ENCODE peak calls at places on chromosomes 16 and 17, in six cellular contexts. One of them, this sample, is unnamed.
A peak's percentile ranks its signal among the peaks of the same experiment; 100 is the strongest.

GRCh38 chr16:3509470-3509928 is 8.7 kb downstream of the CLUAP1 start:
- ATAC-seq in K562: no peak
- ATAC-seq in upper lobe of left lung: no peak
- ATAC-seq in A549: no peak
- ATAC-seq in HepG2: no peak
- ATAC-seq in GM12878: peak; percentile 98
- ATAC-seq in this sample: no peak

GRCh38 chr16:84810518-84811273 is 9.1 kb upstream of the CRISPLD2 start:
- ATAC-seq in K562: no peak
- ATAC-seq in HepG2: no peak
- ATAC-seq in GM12878: peak; percentile 57
- ATAC-seq in upper lobe of left lung: peak; percentile 81
- ATAC-seq in A549: no peak
- ATAC-seq in this sample: peak; percentile 80

GRCh38 chr17:4666296-4666695 is 24.8 kb upstream of the ALOX15 start:
- ATAC-seq in K562: no peak
- ATAC-seq in A549: no peak
- ATAC-seq in upper lobe of left lung: no peak
- ATAC-seq in GM12878: no peak
- ATAC-seq in HepG2: no peak
- ATAC-seq in this sample: no peak

GRCh38 chr16:66728117-66728787 is 23.2 kb downstream of the DYNC1LI2 start:
- ATAC-seq in GM12878: peak; percentile 97
- ATAC-seq in upper lobe of left lung: peak; percentile 89
- ATAC-seq in A549: peak; percentile 90
- ATAC-seq in K562: peak; percentile 92
- ATAC-seq in HepG2: peak; percentile 84
- ATAC-seq in this sample: peak; percentile 82

GRCh38 chr17:4710693-4711634 is 532 bp downstream of the ARRB2 start:
- ATAC-seq in HepG2: peak; percentile 4
- ATAC-seq in upper lobe of left lung: peak; percentile 22
- ATAC-seq in A549: peak; percentile 10
- ATAC-seq in K562: no peak
- ATAC-seq in GM12878: peak; percentile 5
- ATAC-seq in this sample: no peak

GRCh38 chr17:7184091-7184488 is 4.9 kb upstream of the ASGR1 start:
- ATAC-seq in K562: no peak
- ATAC-seq in A549: peak; percentile 30
- ATAC-seq in HepG2: peak; percentile 65
- ATAC-seq in upper lobe of left lung: peak; percentile 52
- ATAC-seq in GM12878: no peak
- ATAC-seq in this sample: no peak

GRCh38 chr16:67976205-67976604 is 4.1 kb downstream of the DPEP3 start:
- ATAC-seq in GM12878: no peak
- ATAC-seq in K562: peak; percentile 64
- ATAC-seq in HepG2: peak; percentile 20
- ATAC-seq in A549: peak; percentile 30
- ATAC-seq in upper lobe of left lung: no peak
- ATAC-seq in this sample: no peak

GRCh38 chr16:75065149-75065807 is 51.3 kb downstream of the LDHD start:
- ATAC-seq in HepG2: peak; percentile 14
- ATAC-seq in upper lobe of left lung: peak; percentile 38
- ATAC-seq in GM12878: no peak
- ATAC-seq in A549: no peak
- ATAC-seq in K562: peak; percentile 76
- ATAC-seq in this sample: no peak

GRCh38 chr16:11175850-11176341 is 80.1 kb downstream of the SOCS1 start:
- ATAC-seq in A549: no peak
- ATAC-seq in GM12878: peak; percentile 63
- ATAC-seq in upper lobe of left lung: no peak
- ATAC-seq in HepG2: no peak
- ATAC-seq in K562: no peak
- ATAC-seq in this sample: no peak

GRCh38 chr16:82395212-82395611 is 225.2 kb upstream of the MPHOSPH6 start:
- ATAC-seq in GM12878: no peak
- ATAC-seq in HepG2: peak; percentile 93
- ATAC-seq in K562: no peak
- ATAC-seq in A549: no peak
- ATAC-seq in upper lobe of left lung: no peak
- ATAC-seq in this sample: no peak

GRCh38 chr16:66427871-66428681 is 981 bp downstream of the BEAN1 start:
- ATAC-seq in HepG2: peak; percentile 66
- ATAC-seq in GM12878: no peak
- ATAC-seq in upper lobe of left lung: peak; percentile 47
- ATAC-seq in A549: no peak
- ATAC-seq in K562: no peak
- ATAC-seq in this sample: no peak

GRCh38 chr17:67021718-67022450 is 22.5 kb upstream of the CACNG1 start:
- ATAC-seq in K562: no peak
- ATAC-seq in GM12878: no peak
- ATAC-seq in upper lobe of left lung: no peak
- ATAC-seq in A549: no peak
- ATAC-seq in HepG2: no peak
- ATAC-seq in this sample: no peak

GRCh38 chr16:75203667-75204409 is 3.1 kb downstream of the CTRB2 start:
- ATAC-seq in K562: no peak
- ATAC-seq in upper lobe of left lung: no peak
- ATAC-seq in HepG2: no peak
- ATAC-seq in GM12878: no peak
- ATAC-seq in A549: no peak
- ATAC-seq in this sample: no peak

GRCh38 chr17:21573961-21574610 is 118.2 kb upstream of the KCNJ18 start:
- ATAC-seq in GM12878: no peak
- ATAC-seq in HepG2: no peak
- ATAC-seq in upper lobe of left lung: peak; percentile 87
- ATAC-seq in K562: no peak
- ATAC-seq in A549: no peak
- ATAC-seq in this sample: peak; percentile 74

GRCh38 chr17:77479372-77479781 is 338.6 kb downstream of the SEC14L1 start:
- ATAC-seq in A549: no peak
- ATAC-seq in K562: no peak
- ATAC-seq in GM12878: no peak
- ATAC-seq in upper lobe of left lung: no peak
- ATAC-seq in HepG2: no peak
- ATAC-seq in this sample: no peak

GRCh38 chr17:21282231-21282630 is 2.3 kb upstream of the MAP2K3 start:
- ATAC-seq in K562: no peak
- ATAC-seq in upper lobe of left lung: no peak
- ATAC-seq in GM12878: no peak
- ATAC-seq in HepG2: no peak
- ATAC-seq in A549: peak; percentile 19
- ATAC-seq in this sample: peak; percentile 25

GRCh38 chr17:15777297-15777696 is 45.2 kb downstream of the TBC1D26 start:
- ATAC-seq in upper lobe of left lung: no peak
- ATAC-seq in K562: no peak
- ATAC-seq in HepG2: no peak
- ATAC-seq in A549: no peak
- ATAC-seq in GM12878: no peak
- ATAC-seq in this sample: no peak

GRCh38 chr17:65058615-65059014 is 2.1 kb upstream of the GNA13 start:
- ATAC-seq in HepG2: no peak
- ATAC-seq in K562: no peak
- ATAC-seq in GM12878: no peak
- ATAC-seq in upper lobe of left lung: no peak
- ATAC-seq in A549: no peak
- ATAC-seq in this sample: no peak

GRCh38 chr16:56384074-56384721 is 41.1 kb downstream of the AMFR start:
- ATAC-seq in HepG2: no peak
- ATAC-seq in upper lobe of left lung: no peak
- ATAC-seq in A549: no peak
- ATAC-seq in GM12878: no peak
- ATAC-seq in K562: no peak
- ATAC-seq in this sample: no peak

GRCh38 chr16:53600076-53600475 is 97.1 kb upstream of the AKTIP start:
- ATAC-seq in HepG2: no peak
- ATAC-seq in GM12878: no peak
- ATAC-seq in upper lobe of left lung: no peak
- ATAC-seq in A549: no peak
- ATAC-seq in K562: no peak
- ATAC-seq in this sample: no peak

GRCh38 chr17:8941520-8941919 is 24.0 kb downstream of the PIK3R5 start:
- ATAC-seq in GM12878: peak; percentile 68
- ATAC-seq in K562: no peak
- ATAC-seq in A549: no peak
- ATAC-seq in HepG2: no peak
- ATAC-seq in upper lobe of left lung: peak; percentile 57
- ATAC-seq in this sample: no peak

GRCh38 chr17:56599566-56599965 is 6.1 kb downstream of the NOG start:
- ATAC-seq in upper lobe of left lung: no peak
- ATAC-seq in A549: no peak
- ATAC-seq in K562: no peak
- ATAC-seq in HepG2: no peak
- ATAC-seq in GM12878: no peak
- ATAC-seq in this sample: no peak

GRCh38 chr16:3800019-3800418 is 80.5 kb downstream of the CREBBP start:
- ATAC-seq in upper lobe of left lung: no peak
- ATAC-seq in HepG2: no peak
- ATAC-seq in A549: no peak
- ATAC-seq in GM12878: no peak
- ATAC-seq in K562: no peak
- ATAC-seq in this sample: no peak

GRCh38 chr16:17252064-17252463 is 218.7 kb downstream of the XYLT1 start:
- ATAC-seq in HepG2: no peak
- ATAC-seq in upper lobe of left lung: no peak
- ATAC-seq in K562: no peak
- ATAC-seq in GM12878: peak; percentile 83
- ATAC-seq in A549: no peak
- ATAC-seq in this sample: no peak

GRCh38 chr17:30476726-30477082 is 504 bp upstream of the GOSR1 start:
- ATAC-seq in GM12878: peak; percentile 16
- ATAC-seq in upper lobe of left lung: peak; percentile 48
- ATAC-seq in A549: peak; percentile 58
- ATAC-seq in HepG2: peak; percentile 55
- ATAC-seq in K562: peak; percentile 70
- ATAC-seq in this sample: peak; percentile 14

GRCh38 chr16:3528406-3528805 is 27.6 kb downstream of the CLUAP1 start:
- ATAC-seq in GM12878: no peak
- ATAC-seq in HepG2: no peak
- ATAC-seq in K562: no peak
- ATAC-seq in A549: no peak
- ATAC-seq in upper lobe of left lung: no peak
- ATAC-seq in this sample: no peak

GRCh38 chr16:15435216-15435864 is 952 bp downstream of the BMERB1 start:
- ATAC-seq in K562: no peak
- ATAC-seq in GM12878: no peak
- ATAC-seq in A549: peak; percentile 32
- ATAC-seq in upper lobe of left lung: peak; percentile 51
- ATAC-seq in HepG2: peak; percentile 55
- ATAC-seq in this sample: no peak

GRCh38 chr17:61554209-61554608 is 36.8 kb downstream of the NACA2 start:
- ATAC-seq in HepG2: no peak
- ATAC-seq in A549: no peak
- ATAC-seq in K562: no peak
- ATAC-seq in GM12878: no peak
- ATAC-seq in upper lobe of left lung: no peak
- ATAC-seq in this sample: no peak

GRCh38 chr17:61556224-61557188 is 34.5 kb downstream of the NACA2 start:
- ATAC-seq in upper lobe of left lung: no peak
- ATAC-seq in A549: no peak
- ATAC-seq in GM12878: no peak
- ATAC-seq in HepG2: no peak
- ATAC-seq in K562: no peak
- ATAC-seq in this sample: no peak

GRCh38 chr17:61551255-61551742 is 39.7 kb downstream of the NACA2 start:
- ATAC-seq in HepG2: peak; percentile 74
- ATAC-seq in GM12878: peak; percentile 47
- ATAC-seq in upper lobe of left lung: no peak
- ATAC-seq in A549: peak; percentile 87
- ATAC-seq in K562: peak; percentile 60
- ATAC-seq in this sample: no peak

GRCh38 chr17:61560071-61560470 is 30.9 kb downstream of the NACA2 start:
- ATAC-seq in HepG2: no peak
- ATAC-seq in K562: no peak
- ATAC-seq in GM12878: no peak
- ATAC-seq in upper lobe of left lung: no peak
- ATAC-seq in A549: no peak
- ATAC-seq in this sample: no peak

GRCh38 chr17:61555127-61555531 is 35.9 kb downstream of the NACA2 start:
- ATAC-seq in A549: no peak
- ATAC-seq in upper lobe of left lung: no peak
- ATAC-seq in GM12878: no peak
- ATAC-seq in HepG2: no peak
- ATAC-seq in K562: no peak
- ATAC-seq in this sample: no peak
- TF ChIP-seq EP300 in A549: no peak
- TF ChIP-seq EP300 in upper lobe of left lung: no peak
- TF ChIP-seq EP300 in GM12878: no peak
- TF ChIP-seq EP300 in HepG2: no peak
- TF ChIP-seq EP300 in K562: no peak
- TF ChIP-seq EP300 in this sample: no peak

GRCh38 chr17:81570896-81571453 is 18.8 kb upstream of the FAAP100 start:
- ATAC-seq in upper lobe of left lung: no peak
- ATAC-seq in HepG2: no peak
- ATAC-seq in K562: no peak
- ATAC-seq in A549: no peak
- ATAC-seq in GM12878: no peak
- ATAC-seq in this sample: no peak
- TF ChIP-seq EP300 in upper lobe of left lung: no peak
- TF ChIP-seq EP300 in HepG2: no peak
- TF ChIP-seq EP300 in K562: no peak
- TF ChIP-seq EP300 in A549: no peak
- TF ChIP-seq EP300 in GM12878: no peak
- TF ChIP-seq EP300 in this sample: no peak

GRCh38 chr16:14310519-14310991 is 239.4 kb downstream of the MRTFB start:
- ATAC-seq in A549: peak; percentile 37
- ATAC-seq in HepG2: peak; percentile 75
- ATAC-seq in GM12878: peak; percentile 76
- ATAC-seq in K562: peak; percentile 54
- ATAC-seq in upper lobe of left lung: no peak
- ATAC-seq in this sample: no peak

GRCh38 chr16:14307623-14308356 is 236.7 kb downstream of the MRTFB start:
- ATAC-seq in upper lobe of left lung: peak; percentile 4
- ATAC-seq in K562: peak; percentile 65
- ATAC-seq in HepG2: peak; percentile 3
- ATAC-seq in GM12878: peak; percentile 4
- ATAC-seq in A549: peak; percentile 45
- ATAC-seq in this sample: peak; percentile 17

GRCh38 chr16:14309906-14310305 is 238.8 kb downstream of the MRTFB start:
- ATAC-seq in HepG2: no peak
- ATAC-seq in GM12878: peak; percentile 15
- ATAC-seq in upper lobe of left lung: no peak
- ATAC-seq in A549: peak; percentile 65
- ATAC-seq in K562: no peak
- ATAC-seq in this sample: no peak

GRCh38 chr16:14308357-14308723 is 237.2 kb downstream of the MRTFB start:
- ATAC-seq in upper lobe of left lung: no peak
- ATAC-seq in K562: no peak
- ATAC-seq in GM12878: peak; percentile 27
- ATAC-seq in HepG2: no peak
- ATAC-seq in A549: peak; percentile 23
- ATAC-seq in this sample: no peak

GRCh38 chr16:14309001-14309886 is 238.1 kb downstream of the MRTFB start:
- ATAC-seq in HepG2: no peak
- ATAC-seq in GM12878: peak; percentile 55
- ATAC-seq in A549: peak; percentile 14
- ATAC-seq in upper lobe of left lung: no peak
- ATAC-seq in K562: no peak
- ATAC-seq in this sample: no peak
- TF ChIP-seq EP300 in HepG2: no peak
- TF ChIP-seq EP300 in GM12878: no peak
- TF ChIP-seq EP300 in A549: no peak
- TF ChIP-seq EP300 in upper lobe of left lung: no peak
- TF ChIP-seq EP300 in K562: no peak
- TF ChIP-seq EP300 in this sample: no peak

GRCh38 chr17:73231841-73232586 is 29.7 kb downstream of the CPSF4L start:
- ATAC-seq in upper lobe of left lung: peak; percentile 98
- ATAC-seq in GM12878: peak; percentile 83
- ATAC-seq in A549: peak; percentile 84
- ATAC-seq in HepG2: peak; percentile 91
- ATAC-seq in K562: peak; percentile 85
- ATAC-seq in this sample: peak; percentile 96
- TF ChIP-seq EP300 in upper lobe of left lung: no peak
- TF ChIP-seq EP300 in GM12878: no peak
- TF ChIP-seq EP300 in A549: no peak
- TF ChIP-seq EP300 in HepG2: peak; percentile 26
- TF ChIP-seq EP300 in K562: no peak
- TF ChIP-seq EP300 in this sample: no peak